ENCODE peak calls at places on chromosomes 13 and 19, in seven cellular contexts. Q is CD4-positive, alpha-beta memory T cell; X is colonic mucosa; P is astrocyte; I is ascending aorta; T is epithelial cell of prostate; Y is Peyer's patch. A is an unnamed sample.

GRCh38 chr19:15216363-15216762 is 15.6 kb upstream of the NOTCH3 start:
- DNase-seq in Q (no peak), Y (no peak), I (no peak), T (no peak), P (no peak), X (no peak), A (no peak)

GRCh38 chr13:91308299-91308698 is 39.2 kb upstream of the MIR17HG start:
- DNase-seq in Y (no peak), I (no peak), X (no peak), Q (no peak), T (no peak), P (no peak), A (no peak)

GRCh38 chr13:67227131-67227983 is 2.8 kb downstream of the PCDH9 start:
- DNase-seq in P (no peak), T (no peak), I (no peak), Q (no peak), X (no peak), Y (no peak), A (no peak)

GRCh38 chr13:46588019-46588418 is 35.0 kb downstream of the LRCH1 start:
- DNase-seq in Q (no peak), T (no peak), I (no peak), P (no peak), Y (no peak), X (no peak), A (no peak)

GRCh38 chr13:44159633-44160279 is 213.9 kb upstream of the SERP2 start:
- DNase-seq in Q (no peak), Y (no peak), X (no peak), P (no peak), T (peak), I (no peak), A (no peak)

GRCh38 chr19:38079926-38080380 is 144.1 kb downstream of the DPF1 start:
- DNase-seq in T (peak), Y (no peak), I (no peak), X (no peak), Q (no peak), P (peak), A (no peak)

GRCh38 chr13:31424130-31424729 is 224.5 kb downstream of the B3GLCT start:
- DNase-seq in X (peak), Y (peak), Q (peak), P (peak), T (peak), I (peak), A (peak)

GRCh38 chr19:51439021-51439465 is 19.2 kb downstream of the SIGLEC8 start:
- DNase-seq in Y (peak), P (no peak), I (no peak), T (no peak), X (no peak), Q (peak), A (no peak)

GRCh38 chr19:6532244-6532999 is 1.6 kb downstream of the TNFSF9 start:
- DNase-seq in Y (peak), I (no peak), P (no peak), Q (no peak), T (no peak), X (no peak), A (no peak)

GRCh38 chr19:42468273-42468796 is 25.6 kb upstream of the CXCL17 start:
- DNase-seq in T (peak), Q (no peak), P (peak), Y (no peak), X (peak), I (no peak), A (no peak)
- H3K27ac ChIP-seq in T (no peak), Q (no peak), P (no peak), Y (no peak), X (peak), I (no peak), A (no peak)

GRCh38 chr19:17110599-17110966 is 35.0 kb downstream of the MYO9B start:
- DNase-seq in P (no peak), Y (no peak), T (no peak), X (no peak), Q (no peak), I (no peak), A (no peak)

GRCh38 chr19:17109300-17109699 is 33.7 kb downstream of the MYO9B start:
- DNase-seq in X (no peak), T (no peak), Q (no peak), P (no peak), Y (no peak), I (no peak), A (no peak)

GRCh38 chr19:17109962-17110598 is 34.5 kb downstream of the MYO9B start:
- DNase-seq in Q (no peak), Y (peak), P (no peak), X (peak), I (peak), T (no peak), A (peak)

GRCh38 chr19:17107546-17108452 is 32.2 kb downstream of the MYO9B start:
- DNase-seq in Q (no peak), T (peak), Y (no peak), I (peak), X (peak), P (peak), A (peak)

GRCh38 chr19:17108453-17108784 is 32.8 kb downstream of the MYO9B start:
- DNase-seq in I (no peak), Q (no peak), P (no peak), T (no peak), Y (no peak), X (no peak), A (no peak)
- H3K27ac ChIP-seq in I (peak), Q (no peak), P (peak), T (peak), Y (peak), X (peak), A (peak)

DNA sequence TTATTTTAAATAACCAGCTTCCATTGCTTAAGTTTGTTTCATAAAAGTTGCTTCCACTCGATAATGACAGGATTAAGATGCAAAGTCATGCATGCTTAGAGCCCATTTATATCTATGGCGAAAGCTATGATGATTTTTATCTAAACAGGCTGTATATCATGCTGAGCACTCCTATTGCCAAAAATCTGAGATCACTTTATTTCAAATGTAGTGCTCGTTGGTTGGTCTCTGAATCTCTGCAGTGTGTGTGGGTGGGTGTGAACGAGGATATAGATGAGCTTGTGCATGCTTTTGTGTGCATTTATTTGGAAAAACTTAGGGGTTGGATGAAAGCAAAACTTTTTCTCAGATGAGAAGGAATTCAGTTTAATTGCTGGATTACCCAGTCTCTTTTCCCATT is 27.0 kb upstream of the ARGLU1 start:
- DNase-seq in P (no peak), X (no peak), Y (no peak), Q (no peak), T (no peak), I (no peak), A (no peak)
- H3K27ac ChIP-seq in P (no peak), X (no peak), Y (no peak), Q (no peak), T (no peak), I (no peak), A (no peak)

GRCh38 chr19:30378701-30379100 is 6.5 kb downstream of the ZNF536 start:
- DNase-seq in X (no peak), T (no peak), P (no peak), Y (no peak), I (no peak), Q (no peak), A (no peak)

GRCh38 chr19:30376272-30376671 is 4.1 kb downstream of the ZNF536 start:
- DNase-seq in Y (no peak), T (no peak), P (no peak), I (no peak), Q (no peak), X (no peak), A (no peak)

GRCh38 chr19:30381366-30381765 is 9.2 kb downstream of the ZNF536 start:
- DNase-seq in Y (no peak), X (no peak), P (no peak), I (peak), Q (no peak), T (no peak), A (no peak)

GRCh38 chr19:30376826-30377425 is 4.7 kb downstream of the ZNF536 start:
- DNase-seq in P (no peak), X (no peak), I (peak), T (no peak), Y (no peak), Q (no peak), A (no peak)

DNA sequence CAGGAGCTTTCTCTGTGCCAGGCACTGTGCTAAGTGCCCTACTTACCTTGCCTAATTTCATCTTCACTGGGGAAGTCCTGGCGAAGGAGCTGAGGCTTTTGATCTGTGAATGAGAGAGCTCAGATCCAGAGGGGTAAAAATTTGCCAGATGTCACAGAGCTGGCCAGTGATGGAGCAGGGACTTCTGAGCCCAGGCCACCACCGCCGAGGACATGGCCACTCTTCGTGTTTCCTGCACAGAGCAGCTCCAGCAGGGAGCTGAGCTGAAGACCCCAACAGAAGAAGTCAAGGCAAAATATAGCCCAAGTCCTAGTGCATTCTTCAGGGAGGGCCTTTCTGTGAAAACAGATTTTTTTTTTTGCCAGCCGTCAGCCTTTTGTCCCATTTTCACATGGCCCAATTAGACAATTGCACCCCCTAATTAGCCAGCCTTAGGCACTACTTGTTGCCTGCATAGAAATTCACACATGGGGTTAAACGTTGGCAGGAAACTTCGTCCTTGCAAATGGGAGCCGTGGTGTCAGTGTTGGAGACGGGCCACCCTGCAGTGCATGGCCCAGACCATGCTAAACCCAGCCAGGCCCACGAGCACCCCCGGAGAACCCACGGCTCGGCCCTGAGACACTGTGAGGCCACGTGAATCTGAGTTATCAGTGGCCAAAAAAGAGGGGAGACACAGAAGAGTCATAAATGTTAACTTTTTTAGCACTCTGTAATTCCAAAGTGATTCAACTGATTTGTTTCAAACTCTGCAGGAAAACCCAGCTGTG is 7.8 kb downstream of the ZNF536 start:
- DNase-seq in T (no peak), X (no peak), P (no peak), Q (no peak), I (no peak), Y (no peak), A (no peak)
- H3K27ac ChIP-seq in T (no peak), X (no peak), P (no peak), Q (no peak), I (no peak), Y (no peak), A (no peak)

GRCh38 chr19:1015782-1016646 is 4.9 kb downstream of the TMEM259 start:
- DNase-seq in Y (no peak), Q (no peak), P (no peak), T (no peak), X (no peak), I (no peak), A (no peak)
- H3K27ac ChIP-seq in Y (no peak), Q (no peak), P (peak), T (peak), X (peak), I (no peak), A (peak)

DNA sequence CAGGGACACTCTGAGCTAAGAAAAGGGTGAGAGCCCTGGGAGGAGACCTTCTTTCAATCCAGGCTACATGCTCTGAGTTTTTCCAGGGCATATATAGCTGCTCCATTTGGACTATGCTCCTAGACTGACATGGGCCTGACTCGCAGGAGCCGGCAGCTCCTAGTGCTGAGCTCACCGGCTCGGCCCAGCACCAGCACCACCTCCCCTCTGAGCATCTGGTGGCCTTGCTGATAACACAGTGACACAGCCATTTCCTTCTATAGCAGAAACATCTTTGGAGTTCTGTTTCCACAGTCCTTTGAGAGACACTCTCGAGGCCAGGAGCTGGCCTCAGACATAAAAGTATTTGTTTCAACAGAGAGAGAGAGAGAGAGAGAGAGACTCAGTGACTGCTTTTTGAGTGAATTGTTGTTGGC is 184.9 kb downstream of the TM9SF2 start:
- DNase-seq in I (no peak), Q (no peak), T (no peak), P (peak), Y (no peak), X (peak), A (no peak)
- H3K27ac ChIP-seq in I (peak), Q (no peak), T (no peak), P (no peak), Y (no peak), X (no peak), A (no peak)